ENCODE peak calls at places on chromosomes 4 and X, in seven cellular contexts. G, T, O, S, Z, V and Q are unnamed samples.

GRCh38 chr4:5399790-5400421 is 308.5 kb downstream of the EVC2 start:
- DNase-seq in O (peak), Z (peak), S (no peak), G (no peak), V (no peak), T (no peak), Q (peak)

GRCh38 chr4:122583906-122584305 is 37.0 kb downstream of the IL21 start:
- DNase-seq in Z (peak), O (no peak), V (no peak), G (peak), S (peak), T (no peak), Q (no peak)

GRCh38 chr4:141020801-141021261 is 112.4 kb downstream of the RNF150 start:
- DNase-seq in Z (peak), T (no peak), V (no peak), S (peak), O (no peak), G (no peak), Q (no peak)

GRCh38 chrX:122626871-122627270 is 557.2 kb upstream of the GRIA3 start:
- DNase-seq in O (no peak), S (no peak), Z (no peak), V (no peak), T (no peak), G (no peak), Q (no peak)

GRCh38 chr4:81984746-81985145 is 389.0 kb downstream of the HNRNPD start:
- DNase-seq in Z (no peak), S (no peak), V (no peak), G (no peak), O (no peak), T (no peak), Q (no peak)

GRCh38 chr4:59553739-59554126 is 1646.4 kb upstream of the ADGRL3 start:
- DNase-seq in T (no peak), Z (peak), S (peak), O (no peak), G (no peak), V (no peak), Q (no peak)

GRCh38 chr4:139711461-139711860 is 45.8 kb downstream of the MGST2 start:
- DNase-seq in O (no peak), Z (peak), T (no peak), V (no peak), S (no peak), G (no peak), Q (no peak)

GRCh38 chr4:30330894-30331652 is 389.1 kb upstream of the PCDH7 start:
- DNase-seq in G (peak), O (no peak), S (no peak), V (no peak), T (no peak), Z (no peak), Q (no peak)

GRCh38 chr4:101993841-101994221 is 203.3 kb downstream of the BANK1 start:
- DNase-seq in V (no peak), G (no peak), O (no peak), S (no peak), Z (no peak), T (no peak), Q (no peak)

GRCh38 chr4:56215138-56215793 is 172.0 kb downstream of the AASDH start:
- DNase-seq in T (no peak), V (no peak), S (no peak), G (no peak), Z (peak), O (no peak), Q (no peak)

GRCh38 chr4:85132117-85132516 is 165.6 kb upstream of the WDFY3 start:
- DNase-seq in Z (no peak), G (no peak), T (no peak), S (no peak), O (no peak), V (no peak), Q (no peak)

GRCh38 chr4:85128246-85129204 is 162.0 kb upstream of the WDFY3 start:
- DNase-seq in Z (no peak), G (no peak), O (no peak), T (no peak), V (no peak), S (no peak), Q (no peak)

GRCh38 chr4:85126991-85127591 is 160.6 kb upstream of the WDFY3 start:
- DNase-seq in S (no peak), O (no peak), G (no peak), Z (no peak), V (no peak), T (no peak), Q (no peak)

GRCh38 chr4:85125688-85126087 is 159.2 kb upstream of the WDFY3 start:
- DNase-seq in T (no peak), S (no peak), Z (no peak), G (no peak), O (no peak), V (no peak), Q (no peak)

GRCh38 chr4:85127653-85128052 is 161.2 kb upstream of the WDFY3 start:
- DNase-seq in Z (peak), O (peak), S (no peak), T (no peak), V (no peak), G (peak), Q (peak)
- TF ChIP-seq CTCF in Z (peak), O (peak), S (peak), T (peak), V (no peak), G (no peak), Q (no peak)

GRCh38 chrX:64205735-64206491 is 405 bp upstream of the AMER1 start:
- DNase-seq in V (peak), T (peak), G (peak), O (peak), S (peak), Z (peak), Q (peak)
- TF ChIP-seq CTCF in V (no peak), T (no peak), G (no peak), O (no peak), S (peak), Z (peak), Q (no peak)

GRCh38 chrX:2425281-2426071 is 75.3 kb downstream of the DHRSX start:
- DNase-seq in G (no peak), V (no peak), O (no peak), T (no peak), Z (no peak), S (no peak), Q (no peak)
- TF ChIP-seq CTCF in G (no peak), V (no peak), O (no peak), T (no peak), Z (no peak), S (no peak), Q (no peak)

GRCh38 chrX:84477114-84477513 is 25.1 kb downstream of the HDX start:
- DNase-seq in T (no peak), S (no peak), Z (no peak), G (no peak), V (no peak), O (no peak), Q (no peak)
- TF ChIP-seq CTCF in T (no peak), S (no peak), Z (no peak), G (no peak), V (no peak), O (no peak), Q (no peak)

GRCh38 chr4:38829237-38829636 is 24.6 kb upstream of the TLR1 start:
- DNase-seq in S (no peak), O (no peak), Z (no peak), T (no peak), G (no peak), V (no peak), Q (no peak)

GRCh38 chr4:38834570-38834969 is 22.0 kb downstream of the TLR6 start:
- DNase-seq in T (no peak), O (no peak), G (no peak), Z (no peak), S (no peak), V (no peak), Q (no peak)

GRCh38 chr4:38831653-38832052 is 25.0 kb downstream of the TLR6 start:
- DNase-seq in G (no peak), Z (peak), O (no peak), S (peak), V (no peak), T (no peak), Q (no peak)

GRCh38 chr4:38832206-38832605 is 24.4 kb downstream of the TLR6 start:
- DNase-seq in Z (no peak), T (no peak), S (no peak), G (no peak), O (no peak), V (no peak), Q (no peak)

DNA sequence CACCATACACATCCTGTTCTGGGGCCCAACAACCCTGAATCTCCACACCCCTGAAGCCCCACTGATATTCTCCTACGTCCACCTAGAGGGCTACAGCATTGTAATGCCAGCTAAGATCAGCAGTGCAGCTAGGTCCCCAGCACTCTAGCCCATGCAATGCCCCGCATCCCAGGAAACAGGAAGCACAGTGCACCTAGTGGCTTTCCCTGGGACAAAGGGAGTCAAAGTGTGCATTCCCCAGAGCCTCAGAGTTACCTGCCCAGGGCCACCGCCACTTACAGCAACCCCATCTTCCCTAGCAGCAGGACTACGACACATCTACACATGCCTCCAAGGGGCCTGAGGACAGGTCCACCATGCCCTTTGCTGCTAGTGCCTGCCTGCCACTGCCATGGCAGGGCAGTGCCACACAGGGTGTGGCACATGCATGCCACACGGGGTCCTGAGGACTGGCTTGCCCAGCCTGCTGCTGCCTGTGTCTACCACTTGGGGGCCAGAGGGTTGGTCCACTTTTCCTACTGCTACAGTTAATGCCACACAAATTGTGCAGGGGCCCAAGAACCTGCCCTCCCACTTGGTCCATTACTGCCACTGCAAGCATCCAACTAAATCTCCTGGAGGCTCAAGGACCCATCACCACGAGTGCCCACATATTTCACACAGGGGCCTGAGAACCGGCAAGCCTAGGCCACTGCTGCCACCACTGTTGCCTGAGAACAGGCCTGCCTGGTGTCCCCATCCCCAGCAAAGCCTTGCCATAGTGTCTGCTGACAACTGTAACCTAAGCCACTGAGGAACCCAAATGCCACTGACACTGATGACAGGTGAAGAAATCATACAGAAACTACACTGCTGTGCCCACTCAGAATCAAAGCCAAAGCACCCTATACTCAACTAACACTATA is 23.7 kb downstream of the TLR6 start:
- DNase-seq in G (peak), T (no peak), Z (no peak), V (no peak), S (no peak), O (no peak), Q (no peak)
- TF ChIP-seq CTCF in G (no peak), T (no peak), Z (peak), V (no peak), S (no peak), O (no peak), Q (no peak)

GRCh38 chr4:99461623-99462401 is 26.7 kb upstream of the ADH7 start:
- DNase-seq in Z (no peak), V (no peak), O (no peak), G (no peak), S (no peak), T (no peak), Q (no peak)

GRCh38 chr4:99458911-99459447 is 23.8 kb upstream of the ADH7 start:
- DNase-seq in S (no peak), G (no peak), O (no peak), V (no peak), T (no peak), Z (no peak), Q (no peak)

GRCh38 chr4:99457676-99458075 is 22.5 kb upstream of the ADH7 start:
- DNase-seq in Z (no peak), G (no peak), V (no peak), O (no peak), S (no peak), T (no peak), Q (no peak)

GRCh38 chr4:99459546-99460042 is 24.5 kb upstream of the ADH7 start:
- DNase-seq in T (no peak), G (no peak), Z (no peak), V (no peak), S (no peak), O (no peak), Q (no peak)

DNA sequence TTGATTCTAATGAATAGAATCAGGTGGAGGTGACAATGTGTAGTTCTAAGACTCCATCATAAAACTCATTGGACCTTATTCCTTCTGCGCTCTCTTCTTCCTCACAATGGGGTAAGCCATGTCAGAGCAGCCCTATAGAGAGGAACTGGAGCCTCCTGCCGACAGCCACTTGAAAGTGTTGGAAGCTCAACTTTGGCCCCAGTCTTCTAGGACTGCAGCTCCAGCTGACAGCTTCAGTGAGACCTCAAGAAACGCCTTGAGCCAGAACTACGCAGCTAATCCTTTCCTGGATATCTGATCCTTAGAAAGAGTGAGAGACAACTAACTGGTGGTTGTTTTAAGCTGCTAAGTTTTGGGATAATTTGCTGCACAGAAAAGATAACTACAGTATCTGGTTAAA is 22.1 kb upstream of the ADH7 start:
- DNase-seq in V (no peak), T (no peak), S (no peak), O (no peak), Z (peak), G (no peak), Q (no peak)
- TF ChIP-seq CTCF in V (no peak), T (no peak), S (no peak), O (no peak), Z (peak), G (no peak), Q (no peak)

GRCh38 chrX:131734621-131735020 is 190.7 kb downstream of the OR13H1 start:
- DNase-seq in O (no peak), S (no peak), T (no peak), G (no peak), Z (no peak), V (no peak), Q (no peak)
- TF ChIP-seq CTCF in O (no peak), S (no peak), T (no peak), G (peak), Z (no peak), V (peak), Q (no peak)

GRCh38 chrX:46904626-46905025 is 7.6 kb upstream of the JADE3 start:
- DNase-seq in O (no peak), Z (no peak), T (no peak), V (no peak), G (no peak), S (no peak), Q (no peak)

GRCh38 chrX:46898207-46898606 is 14.0 kb upstream of the JADE3 start:
- DNase-seq in S (no peak), V (no peak), Z (no peak), O (no peak), T (no peak), G (no peak), Q (no peak)

DNA sequence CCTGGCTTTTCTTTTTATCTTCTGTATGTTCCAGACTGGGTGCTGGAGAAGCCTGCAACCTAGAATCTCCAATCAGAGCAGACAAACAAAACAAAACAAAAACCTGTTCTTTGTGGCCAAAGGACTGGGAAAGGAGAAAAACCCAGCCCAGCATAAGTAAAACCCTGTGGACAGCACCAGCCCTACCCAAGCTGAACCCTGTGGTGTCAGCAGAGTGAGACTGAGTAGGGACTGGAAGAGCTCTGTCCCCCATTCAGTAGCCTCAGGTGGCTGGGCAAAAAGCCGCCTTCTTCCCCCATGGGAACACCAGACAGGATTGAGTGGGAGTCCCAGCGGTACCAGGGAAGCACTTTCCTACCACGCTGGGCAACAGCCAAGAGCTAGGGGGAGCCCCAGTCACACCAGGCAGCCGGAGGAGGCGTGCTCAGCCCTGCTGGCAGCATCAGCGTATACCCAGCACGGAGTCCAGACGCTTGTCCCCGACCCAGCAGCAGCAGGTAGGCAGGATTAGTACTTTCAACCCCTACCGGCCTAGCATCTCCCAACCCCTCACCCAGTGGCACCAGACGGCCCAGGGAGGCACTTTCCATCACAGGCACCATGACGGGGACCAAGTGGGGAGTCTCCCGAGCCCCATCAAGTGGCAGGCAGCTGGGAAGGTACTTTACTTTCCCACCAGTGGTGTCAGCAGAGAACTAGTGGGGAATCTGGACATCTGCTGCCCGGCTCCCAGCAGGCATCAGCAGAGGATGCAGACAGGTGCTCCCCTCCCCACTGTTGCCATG is 8.6 kb upstream of the JADE3 start:
- DNase-seq in V (peak), O (peak), G (peak), Z (peak), S (no peak), T (peak), Q (peak)
- TF ChIP-seq CTCF in V (peak), O (peak), G (peak), Z (peak), S (peak), T (no peak), Q (peak)

GRCh38 chrX:65576160-65576559 is 41.6 kb upstream of the LAS1L start:
- DNase-seq in Z (no peak), O (no peak), G (no peak), S (no peak), T (no peak), V (no peak), Q (no peak)
- TF ChIP-seq CTCF in Z (no peak), O (no peak), G (no peak), S (no peak), T (no peak), V (no peak), Q (no peak)

GRCh38 chr4:66736593-66736992 is 808.7 kb downstream of the CENPC start:
- DNase-seq in S (no peak), T (no peak), Z (no peak), O (no peak), G (no peak), V (no peak), Q (peak)

GRCh38 chr4:66741081-66741480 is 804.2 kb downstream of the CENPC start:
- DNase-seq in O (no peak), S (no peak), Z (peak), G (no peak), V (no peak), T (no peak), Q (no peak)
- TF ChIP-seq CTCF in O (no peak), S (no peak), Z (no peak), G (no peak), V (no peak), T (no peak), Q (no peak)